ENCODE peak calls at places on chromosome 5, in four cellular contexts. Y is left ventricle myocardium inferior, V is breast epithelium, I is body of pancreas. E is an unnamed sample.

GRCh38 chr5:94746731-94747124 is 128.3 kb downstream of the SLF1 start:
- DNase-seq in Y (no peak), V (no peak), I (no peak), E (no peak)

GRCh38 chr5:98796197-98796972 is 22.9 kb downstream of the RGMB start:
- DNase-seq in Y (no peak), V (no peak), I (peak; percentile 64), E (peak; percentile 53)

GRCh38 chr5:116575635-116576042 is 1.0 kb upstream of the SEMA6A start:
- DNase-seq in Y (no peak), V (no peak), I (peak; percentile 10), E (peak; percentile 11)

GRCh38 chr5:168681556-168682183 is 102.5 kb upstream of the PANK3 start:
- DNase-seq in Y (peak; percentile 31), V (no peak), I (peak; percentile 8), E (no peak)

GRCh38 chr5:61815343-61815742 is 483.3 kb downstream of the ZSWIM6 start:
- DNase-seq in Y (no peak), V (no peak), I (no peak), E (no peak)

GRCh38 chr5:74575741-74576538 is 64.6 kb downstream of the ENC1 start:
- DNase-seq in Y (no peak), V (no peak), I (no peak), E (peak; percentile 51)

GRCh38 chr5:107980923-107981748 is 310.4 kb upstream of the EFNA5 start:
- DNase-seq in Y (no peak), V (no peak), I (no peak), E (no peak)

GRCh38 chr5:155087036-155087435 is 73.5 kb downstream of the KIF4B start:
- DNase-seq in Y (no peak), V (no peak), I (no peak), E (no peak)

GRCh38 chr5:78627175-78627574 is 21.4 kb downstream of the LHFPL2 start:
- DNase-seq in Y (no peak), V (no peak), I (no peak), E (no peak)

GRCh38 chr5:102561894-102562760 is 63.3 kb upstream of the SLCO6A1 start:
- DNase-seq in Y (no peak), V (no peak), I (no peak), E (peak; percentile 4)

GRCh38 chr5:180034564-180034963 is 37.0 kb downstream of the RNF130 start:
- DNase-seq in Y (no peak), V (no peak), I (no peak), E (no peak)

DNA sequence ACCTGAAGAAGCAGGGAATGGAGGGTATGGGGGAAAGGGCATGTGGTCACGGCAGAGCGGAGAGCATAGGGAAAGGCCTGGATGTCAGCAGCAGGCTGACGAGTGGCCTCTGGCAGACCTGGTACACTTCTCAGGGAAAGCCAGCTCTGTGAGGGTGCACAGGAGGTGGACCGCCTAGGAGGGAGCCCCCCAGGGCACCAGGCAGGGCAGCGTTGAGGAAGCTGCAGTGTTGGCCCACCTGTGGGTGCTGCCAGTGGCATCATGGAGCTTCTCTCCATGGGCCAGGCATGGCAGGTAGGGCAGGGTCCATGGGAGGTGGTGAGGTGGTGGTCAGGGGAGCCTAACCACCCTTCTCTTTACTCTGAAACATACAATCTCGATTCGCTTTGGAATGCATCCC is 143.0 kb upstream of the PITX1 start:
- DNase-seq in Y (no peak), V (no peak), I (no peak), E (no peak)
- H3K4me1 ChIP-seq in Y (no peaks in the 10 kb centered on the region), V (no peaks in the 10 kb centered on the region), I (no peaks in the 10 kb centered on the region), E (no peaks in the 10 kb centered on the region)

GRCh38 chr5:83472213-83472507 is 616 bp downstream of the VCAN start:
- DNase-seq in Y (no peak), V (no peak), I (no peak), E (no peak)
- H3K4me1 ChIP-seq in Y (peaks cover 43% of the 10 kb centered on the region), V (peaks cover 9% of the 10 kb centered on the region), I (peaks cover 37% of the 10 kb centered on the region), E (peaks cover 27% of the 10 kb centered on the region)

GRCh38 chr5:141869514-141869913 is 8.7 kb downstream of the PCDH1 start:
- DNase-seq in Y (peak; percentile 7), V (no peak), I (no peak), E (no peak)
- H3K4me1 ChIP-seq in Y (peaks cover 61% of the 10 kb centered on the region), V (peaks cover 25% of the 10 kb centered on the region), I (peaks cover 42% of the 10 kb centered on the region), E (no peaks in the 10 kb centered on the region)

GRCh38 chr5:143053780-143054179 is 283.6 kb downstream of the ARHGAP26 start:
- DNase-seq in Y (no peak), V (no peak), I (no peak), E (no peak)
- H3K4me1 ChIP-seq in Y (peaks cover 70% of the 10 kb centered on the region), V (peaks cover 3% of the 10 kb centered on the region), I (peaks cover 22% of the 10 kb centered on the region), E (peaks cover 8% of the 10 kb centered on the region)

GRCh38 chr5:148913985-148914421 is 87.6 kb downstream of the ADRB2 start:
- DNase-seq in Y (no peak), V (no peak), I (peak; percentile 14), E (no peak)

GRCh38 chr5:148915224-148915803 is 88.9 kb downstream of the ADRB2 start:
- DNase-seq in Y (no peak), V (no peak), I (no peak), E (no peak)

GRCh38 chr5:148912146-148912545 is 85.7 kb downstream of the ADRB2 start:
- DNase-seq in Y (no peak), V (no peak), I (no peak), E (no peak)

GRCh38 chr5:148912714-148913398 is 86.4 kb downstream of the ADRB2 start:
- DNase-seq in Y (no peak), V (peak; percentile 88), I (peak; percentile 31), E (no peak)

GRCh38 chr5:148913493-148913892 is 87.1 kb downstream of the ADRB2 start:
- DNase-seq in Y (no peak), V (no peak), I (no peak), E (no peak)
- H3K4me1 ChIP-seq in Y (peaks cover 38% of the 10 kb centered on the region), V (no peaks in the 10 kb centered on the region), I (no peaks in the 10 kb centered on the region), E (no peaks in the 10 kb centered on the region)

DNA sequence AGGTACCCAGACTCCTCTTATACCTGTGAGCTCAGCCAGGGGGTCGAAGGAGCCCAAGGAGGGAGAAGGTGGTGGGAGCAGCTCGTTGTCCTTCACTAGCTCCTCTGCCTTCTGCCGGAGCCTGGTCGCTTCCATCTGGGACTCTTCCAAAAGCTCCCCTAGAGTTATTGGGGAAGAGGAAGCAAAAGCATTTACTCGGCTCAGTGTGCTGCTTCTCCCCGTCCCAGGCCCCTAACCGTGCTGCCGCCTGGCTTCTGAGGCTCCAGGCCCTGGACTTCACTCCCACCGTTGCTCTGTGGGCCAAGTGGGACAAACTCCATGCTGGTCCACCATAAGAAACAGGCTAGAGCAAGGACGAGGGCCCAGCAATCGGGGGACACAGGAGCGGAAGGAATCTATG is 17.2 kb downstream of the TNIP1 start:
- DNase-seq in Y (no peak), V (no peak), I (no peak), E (no peak)
- H3K4me1 ChIP-seq in Y (peaks cover 99% of the 10 kb centered on the region), V (no peaks in the 10 kb centered on the region), I (peaks cover 48% of the 10 kb centered on the region), E (peaks cover 58% of the 10 kb centered on the region)